ENCODE peak calls at places on chromosome 10, in four cellular contexts. One of them, this sample, is unnamed.

GRCh38 chr10:57053530-57053929 is 692.5 kb upstream of the ZWINT start:
- DNase-seq in activated CD8-positive, alpha-beta T cell treated with anti-CD3 and anti-CD28 coated beads for 36 hours: no peak
- DNase-seq in CD8-positive, alpha-beta memory T cell: no peak
- DNase-seq in EH: no peak
- DNase-seq in this sample: no peak

GRCh38 chr10:75402486-75403143 is 1.1 kb upstream of the ZNF503 start:
- DNase-seq in activated CD8-positive, alpha-beta T cell treated with anti-CD3 and anti-CD28 coated beads for 36 hours: no peak
- DNase-seq in CD8-positive, alpha-beta memory T cell: no peak
- DNase-seq in EH: no peak
- DNase-seq in this sample: no peak

GRCh38 chr10:73905256-73906018 is 5.5 kb upstream of the PLAU start:
- DNase-seq in activated CD8-positive, alpha-beta T cell treated with anti-CD3 and anti-CD28 coated beads for 36 hours: no peak
- DNase-seq in CD8-positive, alpha-beta memory T cell: no peak
- DNase-seq in EH: peak
- DNase-seq in this sample: no peak

GRCh38 chr10:19816420-19817250 is at the start of gene PLXDC2:
- DNase-seq in activated CD8-positive, alpha-beta T cell treated with anti-CD3 and anti-CD28 coated beads for 36 hours: peak
- DNase-seq in CD8-positive, alpha-beta memory T cell: no peak
- DNase-seq in EH: peak
- DNase-seq in this sample: no peak

GRCh38 chr10:119538632-119539358 is 3.7 kb downstream of the RGS10 start:
- DNase-seq in activated CD8-positive, alpha-beta T cell treated with anti-CD3 and anti-CD28 coated beads for 36 hours: peak
- DNase-seq in CD8-positive, alpha-beta memory T cell: peak
- DNase-seq in EH: peak
- DNase-seq in this sample: no peak

GRCh38 chr10:98380493-98381339 is 34.3 kb downstream of the PYROXD2 start:
- DNase-seq in activated CD8-positive, alpha-beta T cell treated with anti-CD3 and anti-CD28 coated beads for 36 hours: no peak
- DNase-seq in CD8-positive, alpha-beta memory T cell: no peak
- DNase-seq in EH: no peak
- DNase-seq in this sample: no peak

GRCh38 chr10:71132321-71132810 is 80.0 kb upstream of the UNC5B start:
- DNase-seq in activated CD8-positive, alpha-beta T cell treated with anti-CD3 and anti-CD28 coated beads for 36 hours: no peak
- DNase-seq in CD8-positive, alpha-beta memory T cell: no peak
- DNase-seq in EH: no peak
- DNase-seq in this sample: no peak

GRCh38 chr10:78408671-78409472 is 375.2 kb downstream of the RPS24 start:
- DNase-seq in activated CD8-positive, alpha-beta T cell treated with anti-CD3 and anti-CD28 coated beads for 36 hours: no peak
- DNase-seq in CD8-positive, alpha-beta memory T cell: no peak
- DNase-seq in EH: no peak
- DNase-seq in this sample: no peak

GRCh38 chr10:29635711-29636144 is 957 bp upstream of the SVIL start:
- DNase-seq in activated CD8-positive, alpha-beta T cell treated with anti-CD3 and anti-CD28 coated beads for 36 hours: peak
- DNase-seq in CD8-positive, alpha-beta memory T cell: no peak
- DNase-seq in EH: peak
- DNase-seq in this sample: no peak

GRCh38 chr10:21525367-21526183 is at the start of gene SKIDA1:
- DNase-seq in activated CD8-positive, alpha-beta T cell treated with anti-CD3 and anti-CD28 coated beads for 36 hours: peak
- DNase-seq in CD8-positive, alpha-beta memory T cell: peak
- DNase-seq in EH: peak
- DNase-seq in this sample: no peak

GRCh38 chr10:34916368-34916767 is 101.3 kb upstream of the PARD3 start:
- DNase-seq in activated CD8-positive, alpha-beta T cell treated with anti-CD3 and anti-CD28 coated beads for 36 hours: peak
- DNase-seq in CD8-positive, alpha-beta memory T cell: no peak
- DNase-seq in EH: peak
- DNase-seq in this sample: no peak

GRCh38 chr10:17847586-17848296 is 38.6 kb downstream of the MRC1 start:
- DNase-seq in activated CD8-positive, alpha-beta T cell treated with anti-CD3 and anti-CD28 coated beads for 36 hours: peak
- DNase-seq in CD8-positive, alpha-beta memory T cell: no peak
- DNase-seq in EH: peak
- DNase-seq in this sample: no peak

GRCh38 chr10:78357673-78358206 is 324.1 kb downstream of the RPS24 start:
- DNase-seq in activated CD8-positive, alpha-beta T cell treated with anti-CD3 and anti-CD28 coated beads for 36 hours: no peak
- DNase-seq in CD8-positive, alpha-beta memory T cell: no peak
- DNase-seq in EH: no peak
- DNase-seq in this sample: no peak

GRCh38 chr10:76892766-76893479 is 744.7 kb downstream of the KCNMA1 start:
- DNase-seq in activated CD8-positive, alpha-beta T cell treated with anti-CD3 and anti-CD28 coated beads for 36 hours: no peak
- DNase-seq in CD8-positive, alpha-beta memory T cell: no peak
- DNase-seq in EH: peak
- DNase-seq in this sample: no peak

GRCh38 chr10:127877116-127877515 is 15.6 kb downstream of the CLRN3 start:
- DNase-seq in activated CD8-positive, alpha-beta T cell treated with anti-CD3 and anti-CD28 coated beads for 36 hours: no peak
- DNase-seq in CD8-positive, alpha-beta memory T cell: no peak
- DNase-seq in EH: no peak
- DNase-seq in this sample: no peak

GRCh38 chr10:22340362-22341189 is 4.7 kb upstream of the SPAG6 start:
- DNase-seq in activated CD8-positive, alpha-beta T cell treated with anti-CD3 and anti-CD28 coated beads for 36 hours: peak
- DNase-seq in CD8-positive, alpha-beta memory T cell: peak
- DNase-seq in EH: peak
- DNase-seq in this sample: peak

GRCh38 chr10:31706921-31707571 is 221.6 kb downstream of the ARHGAP12 start:
- DNase-seq in activated CD8-positive, alpha-beta T cell treated with anti-CD3 and anti-CD28 coated beads for 36 hours: no peak
- DNase-seq in CD8-positive, alpha-beta memory T cell: no peak
- DNase-seq in EH: no peak
- DNase-seq in this sample: no peak

This sample was measured in stimulated activated effector memory CD8-positive, alpha-beta T cell treated with anti-CD3 and anti-CD28 coated beads, Interleukin-12 subunit alpha, Interleukin-12 subunit beta, amount 100 ng/mL, for 72 hours.